ENCODE peak calls at places on chromosomes 6 and 20, in four cellular contexts. O is CD8-positive, alpha-beta memory T cell; E is cardiac muscle cell; U is ovary. N is an unnamed sample.

GRCh38 chr6:166774292-166774691 is 147.2 kb upstream of the RPS6KA2 start:
- DNase-seq in O (no peak), E (no peak), U (no peak), N (no peak)

GRCh38 chr20:50491926-50492634 is 18.1 kb upstream of the PTPN1 start:
- DNase-seq in O (no peak), E (no peak), U (no peak), N (no peak)

GRCh38 chr6:126625019-126625418 is 285.1 kb downstream of the CENPW start:
- DNase-seq in O (no peak), E (peak), U (no peak), N (no peak)

GRCh38 chr6:155352812-155353211 is 38.5 kb upstream of the TFB1M start:
- DNase-seq in O (no peak), E (no peak), U (no peak), N (no peak)

GRCh38 chr6:101668496-101668895 is 275.0 kb downstream of the GRIK2 start:
- DNase-seq in O (no peak), E (no peak), U (no peak), N (no peak)

GRCh38 chr20:62142252-62143117 is 709 bp downstream of the PSMA7 start:
- DNase-seq in O (no peak), E (peak), U (peak), N (no peak)

GRCh38 chr20:14830466-14830865 is 493.1 kb upstream of the FLRT3 start:
- DNase-seq in O (no peak), E (no peak), U (no peak), N (no peak)

GRCh38 chr6:46054531-46054930 is 38.9 kb upstream of the CLIC5 start:
- DNase-seq in O (no peak), E (no peak), U (no peak), N (no peak)

GRCh38 chr6:125924169-125924568 is 32.4 kb upstream of the HINT3 start:
- DNase-seq in O (no peak), E (no peak), U (no peak), N (no peak)

GRCh38 chr20:58359441-58359840 is 29.6 kb upstream of the VAPB start:
- DNase-seq in O (no peak), E (peak), U (no peak), N (no peak)

GRCh38 chr6:150667977-150668716 is 68.5 kb downstream of the PLEKHG1 start:
- DNase-seq in O (no peak), E (peak), U (peak), N (no peak)

GRCh38 chr6:134609862-134610261 is 291.9 kb upstream of the SGK1 start:
- DNase-seq in O (no peak), E (no peak), U (no peak), N (no peak)

GRCh38 chr6:52576054-52576391 is 837 bp downstream of the TRAM2 start:
- DNase-seq in O (no peak), E (no peak), U (no peak), N (no peak)

GRCh38 chr6:11634948-11635347 is 97.4 kb downstream of the TMEM170B start:
- DNase-seq in O (no peak), E (no peak), U (no peak), N (no peak)

GRCh38 chr20:50543326-50543725 is 33.1 kb downstream of the PTPN1 start:
- DNase-seq in O (no peak), E (no peak), U (no peak), N (no peak)

GRCh38 chr20:35465976-35466375 is 10.6 kb downstream of the CEP250 start:
- DNase-seq in O (no peak), E (no peak), U (no peak), N (no peak)